ENCODE peak calls at places on chromosomes 6 and 20, in four cellular contexts. Q is heart right ventricle, W is uterus, G is neural progenitor cell. F is an unnamed sample.

GRCh38 chr20:1010659-1011058 is 8.5 kb upstream of the RSPO4 start:
- DNase-seq in Q (no peak), W (no peak), G (no peak), F (no peak)

GRCh38 chr20:9025643-9026042 is 43.2 kb upstream of the PLCB4 start:
- DNase-seq in Q (no peak), W (no peak), G (no peak), F (no peak)

GRCh38 chr6:34189806-34190503 is 44.1 kb upstream of the GRM4 start:
- DNase-seq in Q (no peak), W (no peak), G (no peak), F (no peak)

GRCh38 chr20:872855-873520 is 39.5 kb downstream of the FAM110A start:
- DNase-seq in Q (no peak), W (no peak), G (peak; percentile 73), F (peak; percentile 48)

GRCh38 chr6:36650848-36651247 is 27.7 kb upstream of the CDKN1A start:
- DNase-seq in Q (no peak), W (no peak), G (no peak), F (peak; percentile 30)

GRCh38 chr6:94254689-94255088 is 835.3 kb upstream of the EPHA7 start:
- DNase-seq in Q (no peak), W (no peak), G (peak; percentile 43), F (no peak)

GRCh38 chr6:20173833-20174796 is 38.2 kb downstream of the MBOAT1 start:
- DNase-seq in Q (no peak), W (no peak), G (no peak), F (no peak)

GRCh38 chr20:49892260-49893216 is 22.8 kb downstream of the SPATA2 start:
- DNase-seq in Q (peak; percentile 54), W (no peak), G (no peak), F (no peak)

GRCh38 chr6:144158133-144158532 is 7.8 kb downstream of the STX11 start:
- DNase-seq in Q (peak; percentile 79), W (peak; percentile 33), G (no peak), F (peak; percentile 54)

GRCh38 chr20:52596261-52596660 is 375.9 kb upstream of the TSHZ2 start:
- DNase-seq in Q (no peak), W (no peak), G (no peak), F (no peak)

GRCh38 chr20:52590100-52590499 is 382.1 kb upstream of the TSHZ2 start:
- DNase-seq in Q (no peak), W (no peak), G (no peak), F (no peak)

GRCh38 chr20:52592567-52592966 is 379.6 kb upstream of the TSHZ2 start:
- DNase-seq in Q (no peak), W (no peak), G (no peak), F (no peak)

GRCh38 chr20:52595492-52595891 is 376.7 kb upstream of the TSHZ2 start:
- DNase-seq in Q (no peak), W (no peak), G (no peak), F (no peak)

DNA sequence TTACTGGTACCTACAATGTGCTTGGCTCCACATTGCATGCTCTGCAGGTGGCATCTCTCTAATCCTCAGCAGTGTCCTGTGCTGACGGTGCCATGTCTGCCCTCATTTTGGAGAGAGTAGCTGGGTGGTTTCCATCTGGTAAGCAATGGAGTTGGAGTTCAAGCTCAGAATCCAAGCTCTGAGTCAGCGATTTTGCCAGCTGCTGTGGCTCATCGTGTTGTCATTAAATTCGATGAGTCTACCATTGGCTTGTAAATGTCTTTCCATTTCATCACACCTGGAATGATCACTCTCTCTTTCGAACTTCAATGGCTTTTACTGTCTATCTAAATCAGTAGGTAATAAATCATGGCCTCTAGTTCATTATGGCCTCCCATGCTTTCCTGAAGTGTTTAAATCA is 378.5 kb upstream of the TSHZ2 start:
- DNase-seq in Q (no peak), W (no peak), G (no peak), F (no peak)
- TF ChIP-seq CTCF in Q (no peak), W (no peak), G (no peak), F (no peak)

GRCh38 chr6:139145661-139146060 is 10.8 kb downstream of the HECA start:
- DNase-seq in Q (no peak), W (no peak), G (no peak), F (no peak)

GRCh38 chr6:139148557-139149220 is 13.8 kb downstream of the HECA start:
- DNase-seq in Q (no peak), W (no peak), G (no peak), F (no peak)

GRCh38 chr6:139147628-139148027 is 12.7 kb downstream of the HECA start:
- DNase-seq in Q (no peak), W (no peak), G (no peak), F (no peak)

GRCh38 chr6:139144490-139145085 is 9.7 kb downstream of the HECA start:
- DNase-seq in Q (no peak), W (no peak), G (no peak), F (no peak)

GRCh38 chr6:139146317-139146726 is 11.4 kb downstream of the HECA start:
- DNase-seq in Q (no peak), W (no peak), G (no peak), F (no peak)
- H3K4me1 ChIP-seq in Q (peaks cover 93% of the 10 kb centered on the region), W (no peaks in the 10 kb centered on the region), G (peaks cover 37% of the 10 kb centered on the region), F (peaks cover 29% of the 10 kb centered on the region)

GRCh38 chr20:21500599-21500998 is 13.3 kb downstream of the NKX2-2 start:
- DNase-seq in Q (no peak), W (no peak), G (no peak), F (no peak)

GRCh38 chr20:21496452-21496851 is 17.4 kb downstream of the NKX2-2 start:
- DNase-seq in Q (no peak), W (no peak), G (no peak), F (no peak)

GRCh38 chr20:21501184-21501583 is 12.7 kb downstream of the NKX2-2 start:
- DNase-seq in Q (no peak), W (no peak), G (no peak), F (no peak)

GRCh38 chr20:21498646-21499045 is 15.2 kb downstream of the NKX2-2 start:
- DNase-seq in Q (no peak), W (no peak), G (no peak), F (no peak)

DNA sequence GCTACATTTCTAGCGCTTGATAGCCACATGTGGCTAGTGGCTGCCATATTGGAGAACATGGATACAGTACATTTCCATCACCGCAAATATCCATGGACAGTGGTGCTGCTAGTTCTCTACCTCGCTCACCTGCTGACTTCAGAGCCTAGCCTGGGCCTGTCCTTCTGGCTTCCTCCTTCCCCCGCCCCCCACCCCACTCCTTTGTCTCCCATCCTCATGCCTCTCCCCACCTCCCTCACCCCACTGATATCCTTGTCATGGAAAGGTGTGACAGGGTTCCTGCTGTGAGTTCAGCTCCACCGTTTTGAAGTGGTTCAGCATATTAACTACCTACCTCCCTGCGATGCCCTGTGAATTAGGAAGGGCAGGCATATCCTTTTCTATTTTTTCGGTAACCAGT is 14.2 kb downstream of the NKX2-2 start:
- DNase-seq in Q (no peak), W (no peak), G (no peak), F (no peak)
- H3K27me3 ChIP-seq in Q (peaks cover 83% of the 10 kb centered on the region), W (peaks cover 4% of the 10 kb centered on the region), G (peaks cover 19% of the 10 kb centered on the region), F (no peaks in the 10 kb centered on the region)

GRCh38 chr20:18176318-18176785 is 38.7 kb downstream of the KAT14 start:
- DNase-seq in Q (no peak), W (no peak), G (peak; percentile 39), F (peak; percentile 34)
- TF ChIP-seq CTCF in Q (no peak), W (no peak), G (peak; percentile 22), F (no peak)

GRCh38 chr6:149423946-149424440 is 23.9 kb downstream of the SUMO4 start:
- DNase-seq in Q (no peak), W (no peak), G (no peak), F (no peak)
- H3K4me1 ChIP-seq in Q (peaks cover 9% of the 10 kb centered on the region), W (no peaks in the 10 kb centered on the region), G (peaks cover 12% of the 10 kb centered on the region), F (no peaks in the 10 kb centered on the region)

GRCh38 chr6:50825375-50826036 is 6.8 kb downstream of the TFAP2B start:
- DNase-seq in Q (no peak), W (no peak), G (no peak), F (no peak)

GRCh38 chr6:50824505-50824904 is 5.8 kb downstream of the TFAP2B start:
- DNase-seq in Q (no peak), W (no peak), G (no peak), F (no peak)

GRCh38 chr6:50822078-50822476 is 3.4 kb downstream of the TFAP2B start:
- DNase-seq in Q (no peak), W (no peak), G (no peak), F (no peak)

GRCh38 chr6:50821431-50822077 is 2.9 kb downstream of the TFAP2B start:
- DNase-seq in Q (no peak), W (no peak), G (peak; percentile 50), F (no peak)

GRCh38 chr6:50823130-50823920 is 4.7 kb downstream of the TFAP2B start:
- DNase-seq in Q (no peak), W (no peak), G (no peak), F (no peak)
- H3K27me3 ChIP-seq in Q (peaks cover 100% of the 10 kb centered on the region), W (peaks cover 92% of the 10 kb centered on the region), G (peaks cover 100% of the 10 kb centered on the region), F (no peaks in the 10 kb centered on the region)

DNA sequence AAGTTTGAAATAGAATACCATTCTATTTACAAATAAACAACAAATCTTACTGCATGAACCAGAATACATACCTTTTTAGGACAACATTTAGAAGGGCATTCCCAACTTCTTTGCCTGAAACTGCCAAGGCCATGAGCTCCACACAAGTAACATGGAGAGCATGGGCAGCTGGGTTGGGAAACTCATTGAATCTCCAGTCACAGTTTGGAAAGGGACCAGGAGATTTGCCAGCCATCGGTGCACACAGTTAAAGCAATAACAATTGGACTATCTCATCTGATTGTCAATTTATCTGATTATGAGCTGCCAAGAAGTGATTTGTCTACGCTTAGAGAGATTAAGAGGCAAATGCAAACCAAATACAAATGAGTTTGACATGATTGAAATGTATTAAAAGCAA is 19.9 kb downstream of the ARG1 start:
- DNase-seq in Q (no peak), W (no peak), G (no peak), F (no peak)
- TF ChIP-seq CTCF in Q (no peak), W (no peak), G (no peak), F (no peak)

GRCh38 chr6:121521164-121521555 is 85.7 kb downstream of the GJA1 start:
- DNase-seq in Q (no peak), W (no peak), G (peak; percentile 11), F (no peak)
- H3K4me1 ChIP-seq in Q (peaks cover 11% of the 10 kb centered on the region), W (no peaks in the 10 kb centered on the region), G (no peaks in the 10 kb centered on the region), F (no peaks in the 10 kb centered on the region)

DNA sequence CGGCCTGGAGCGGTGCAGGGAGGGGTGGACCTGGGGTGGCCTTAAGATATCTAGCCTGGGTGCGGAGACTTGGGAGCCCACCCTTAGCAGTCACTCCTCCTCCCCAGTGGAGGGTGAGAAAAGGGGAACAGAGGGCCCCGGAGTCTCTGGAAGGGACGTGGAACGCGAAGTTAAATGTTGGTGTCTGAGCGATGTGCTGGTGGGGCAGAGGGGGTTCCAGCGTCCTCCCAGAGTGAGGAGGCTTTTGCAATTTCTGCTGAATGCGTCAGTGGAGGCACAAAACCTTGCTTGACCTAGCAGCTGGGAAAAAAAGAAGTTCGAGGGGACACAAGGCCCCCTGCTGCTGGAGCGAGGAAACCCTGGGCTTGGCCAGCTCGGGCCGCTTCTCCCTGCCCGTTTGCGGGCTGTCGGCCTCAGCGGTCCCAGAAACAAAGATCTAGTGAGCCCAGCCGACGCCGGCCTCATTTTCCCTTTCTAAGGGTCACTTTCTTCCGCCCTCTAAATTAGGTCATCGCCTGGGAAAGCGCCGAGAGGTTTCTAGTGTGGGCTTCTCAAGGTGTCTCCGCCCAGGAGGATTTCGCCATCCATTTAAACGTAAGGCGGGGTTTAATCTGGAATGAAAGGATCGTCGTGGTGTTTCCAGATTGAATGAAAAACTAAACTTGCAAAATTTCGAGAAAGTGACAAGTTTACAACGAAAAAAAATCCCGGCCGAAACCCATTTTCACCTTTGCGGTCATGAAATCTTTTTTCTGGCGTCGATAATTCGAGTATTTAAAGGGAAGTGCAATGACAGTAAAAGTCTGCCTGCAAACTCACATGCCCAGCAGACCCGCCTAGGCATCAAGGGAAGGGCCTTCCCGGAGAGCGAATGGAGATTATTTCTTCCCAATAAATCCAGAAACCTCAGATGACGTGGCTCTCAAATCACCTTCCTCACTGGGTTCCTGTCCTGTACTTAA is 4.5 kb downstream of the OLIG3 start:
- DNase-seq in Q (no peak), W (no peak), G (peak; percentile 78), F (no peak)
- H3K27me3 ChIP-seq in Q (peaks cover 100% of the 10 kb centered on the region), W (peaks cover 75% of the 10 kb centered on the region), G (peaks cover 100% of the 10 kb centered on the region), F (no peaks in the 10 kb centered on the region)